ENCODE peak calls at places on chromosomes 2 and 18, in ten cellular contexts. One of them, this sample, is unnamed.

GRCh38 chr2:201964631-201965206 is 68.9 kb upstream of the FZD7 start:
- DNase-seq in fibroblast of lung: peak
- DNase-seq in ovary: no peak
- DNase-seq in pancreas: no peak
- DNase-seq in IMR-90: no peak
- DNase-seq in sigmoid colon: peak
- DNase-seq in thyroid gland: no peak
- DNase-seq in spleen: no peak
- DNase-seq in MCF 10A: no peak
- DNase-seq in neural progenitor cell: no peak
- DNase-seq in this sample: no peak

GRCh38 chr2:138507267-138507666 is 5.7 kb downstream of the SPOPL start:
- DNase-seq in fibroblast of lung: no peak
- DNase-seq in ovary: no peak
- DNase-seq in pancreas: no peak
- DNase-seq in IMR-90: no peak
- DNase-seq in sigmoid colon: no peak
- DNase-seq in thyroid gland: no peak
- DNase-seq in spleen: no peak
- DNase-seq in MCF 10A: no peak
- DNase-seq in neural progenitor cell: no peak
- DNase-seq in this sample: no peak

GRCh38 chr2:54063967-54064535 is 51.4 kb upstream of the ACYP2 start:
- DNase-seq in fibroblast of lung: no peak
- DNase-seq in ovary: no peak
- DNase-seq in pancreas: peak
- DNase-seq in IMR-90: no peak
- DNase-seq in sigmoid colon: no peak
- DNase-seq in thyroid gland: peak
- DNase-seq in spleen: no peak
- DNase-seq in MCF 10A: no peak
- DNase-seq in neural progenitor cell: no peak
- DNase-seq in this sample: no peak

GRCh38 chr2:133422946-133423345 is 145.3 kb downstream of the NCKAP5 start:
- DNase-seq in fibroblast of lung: peak
- DNase-seq in ovary: no peak
- DNase-seq in pancreas: no peak
- DNase-seq in IMR-90: peak
- DNase-seq in sigmoid colon: no peak
- DNase-seq in thyroid gland: no peak
- DNase-seq in spleen: no peak
- DNase-seq in MCF 10A: peak
- DNase-seq in neural progenitor cell: no peak
- DNase-seq in this sample: no peak

GRCh38 chr2:154187948-154188347 is 316.2 kb downstream of the GALNT13 start:
- DNase-seq in fibroblast of lung: no peak
- DNase-seq in ovary: no peak
- DNase-seq in pancreas: no peak
- DNase-seq in IMR-90: no peak
- DNase-seq in sigmoid colon: no peak
- DNase-seq in thyroid gland: no peak
- DNase-seq in spleen: no peak
- DNase-seq in MCF 10A: no peak
- DNase-seq in neural progenitor cell: no peak
- DNase-seq in this sample: no peak

GRCh38 chr2:105786231-105787230 is 41.8 kb downstream of the NCK2 start:
- DNase-seq in fibroblast of lung: no peak
- DNase-seq in ovary: no peak
- DNase-seq in pancreas: no peak
- DNase-seq in IMR-90: no peak
- DNase-seq in sigmoid colon: no peak
- DNase-seq in thyroid gland: no peak
- DNase-seq in spleen: no peak
- DNase-seq in MCF 10A: no peak
- DNase-seq in neural progenitor cell: no peak
- DNase-seq in this sample: no peak

GRCh38 chr2:215904101-215904500 is 109.2 kb downstream of the MREG start:
- DNase-seq in fibroblast of lung: peak
- DNase-seq in ovary: no peak
- DNase-seq in pancreas: no peak
- DNase-seq in IMR-90: peak
- DNase-seq in sigmoid colon: no peak
- DNase-seq in thyroid gland: no peak
- DNase-seq in spleen: no peak
- DNase-seq in MCF 10A: peak
- DNase-seq in neural progenitor cell: no peak
- DNase-seq in this sample: no peak

GRCh38 chr2:187956906-187957534 is 334.7 kb upstream of the GULP1 start:
- DNase-seq in fibroblast of lung: no peak
- DNase-seq in ovary: no peak
- DNase-seq in pancreas: no peak
- DNase-seq in IMR-90: no peak
- DNase-seq in sigmoid colon: no peak
- DNase-seq in thyroid gland: no peak
- DNase-seq in spleen: no peak
- DNase-seq in MCF 10A: no peak
- DNase-seq in neural progenitor cell: no peak
- DNase-seq in this sample: no peak

GRCh38 chr2:112020561-112020960 is 34.5 kb upstream of the TMEM87B start:
- DNase-seq in fibroblast of lung: no peak
- DNase-seq in ovary: no peak
- DNase-seq in pancreas: no peak
- DNase-seq in IMR-90: no peak
- DNase-seq in sigmoid colon: no peak
- DNase-seq in thyroid gland: no peak
- DNase-seq in spleen: no peak
- DNase-seq in MCF 10A: no peak
- DNase-seq in neural progenitor cell: peak
- DNase-seq in this sample: no peak

GRCh38 chr2:159942149-159942548 is 120.3 kb downstream of the PLA2R1 start:
- DNase-seq in fibroblast of lung: peak
- DNase-seq in ovary: no peak
- DNase-seq in pancreas: no peak
- DNase-seq in IMR-90: no peak
- DNase-seq in sigmoid colon: no peak
- DNase-seq in thyroid gland: no peak
- DNase-seq in spleen: no peak
- DNase-seq in MCF 10A: no peak
- DNase-seq in neural progenitor cell: no peak
- DNase-seq in this sample: no peak

GRCh38 chr18:63975632-63976031 is 5.8 kb downstream of the SERPINB8 start:
- DNase-seq in fibroblast of lung: no peak
- DNase-seq in ovary: no peak
- DNase-seq in pancreas: no peak
- DNase-seq in IMR-90: no peak
- DNase-seq in sigmoid colon: no peak
- DNase-seq in thyroid gland: no peak
- DNase-seq in spleen: no peak
- DNase-seq in MCF 10A: no peak
- DNase-seq in neural progenitor cell: no peak
- DNase-seq in this sample: no peak

GRCh38 chr18:79604205-79604912 is 75.2 kb upstream of the CTDP1 start:
- DNase-seq in fibroblast of lung: no peak
- DNase-seq in ovary: peak
- DNase-seq in pancreas: no peak
- DNase-seq in IMR-90: no peak
- DNase-seq in sigmoid colon: peak
- DNase-seq in thyroid gland: no peak
- DNase-seq in spleen: peak
- DNase-seq in MCF 10A: no peak
- DNase-seq in neural progenitor cell: no peak
- DNase-seq in this sample: no peak

GRCh38 chr2:225932741-225933413 is 533.4 kb downstream of the NYAP2 start:
- DNase-seq in fibroblast of lung: peak
- DNase-seq in ovary: no peak
- DNase-seq in pancreas: no peak
- DNase-seq in IMR-90: peak
- DNase-seq in sigmoid colon: no peak
- DNase-seq in thyroid gland: no peak
- DNase-seq in spleen: no peak
- DNase-seq in MCF 10A: no peak
- DNase-seq in neural progenitor cell: no peak
- DNase-seq in this sample: no peak

GRCh38 chr2:127139766-127140165 is 32.8 kb upstream of the BIN1 start:
- DNase-seq in fibroblast of lung: no peak
- DNase-seq in ovary: no peak
- DNase-seq in pancreas: no peak
- DNase-seq in IMR-90: no peak
- DNase-seq in sigmoid colon: no peak
- DNase-seq in thyroid gland: no peak
- DNase-seq in spleen: no peak
- DNase-seq in MCF 10A: no peak
- DNase-seq in neural progenitor cell: no peak
- DNase-seq in this sample: no peak

GRCh38 chr18:22330508-22330907 is 87.2 kb downstream of the CTAGE1 start:
- DNase-seq in fibroblast of lung: no peak
- DNase-seq in ovary: no peak
- DNase-seq in pancreas: no peak
- DNase-seq in IMR-90: no peak
- DNase-seq in sigmoid colon: no peak
- DNase-seq in thyroid gland: no peak
- DNase-seq in spleen: no peak
- DNase-seq in MCF 10A: no peak
- DNase-seq in neural progenitor cell: peak
- DNase-seq in this sample: no peak
- TF ChIP-seq CTCF in fibroblast of lung: no peak
- TF ChIP-seq CTCF in ovary: no peak
- TF ChIP-seq CTCF in pancreas: no peak
- TF ChIP-seq CTCF in IMR-90: no peak
- TF ChIP-seq CTCF in sigmoid colon: no peak
- TF ChIP-seq CTCF in thyroid gland: no peak
- TF ChIP-seq CTCF in spleen: no peak
- TF ChIP-seq CTCF in MCF 10A: no peak
- TF ChIP-seq CTCF in neural progenitor cell: no peak
- TF ChIP-seq CTCF in this sample: no peak

GRCh38 chr2:148981350-148981749 is 57.1 kb upstream of the LYPD6B start:
- DNase-seq in fibroblast of lung: no peak
- DNase-seq in ovary: no peak
- DNase-seq in pancreas: no peak
- DNase-seq in IMR-90: no peak
- DNase-seq in sigmoid colon: no peak
- DNase-seq in thyroid gland: no peak
- DNase-seq in spleen: no peak
- DNase-seq in MCF 10A: no peak
- DNase-seq in neural progenitor cell: no peak
- DNase-seq in this sample: no peak

GRCh38 chr2:148979164-148979918 is 59.2 kb upstream of the LYPD6B start:
- DNase-seq in fibroblast of lung: no peak
- DNase-seq in ovary: no peak
- DNase-seq in pancreas: no peak
- DNase-seq in IMR-90: no peak
- DNase-seq in sigmoid colon: no peak
- DNase-seq in thyroid gland: peak
- DNase-seq in spleen: no peak
- DNase-seq in MCF 10A: no peak
- DNase-seq in neural progenitor cell: no peak
- DNase-seq in this sample: no peak

GRCh38 chr2:148978736-148979135 is 59.8 kb upstream of the LYPD6B start:
- DNase-seq in fibroblast of lung: peak
- DNase-seq in ovary: no peak
- DNase-seq in pancreas: no peak
- DNase-seq in IMR-90: no peak
- DNase-seq in sigmoid colon: no peak
- DNase-seq in thyroid gland: peak
- DNase-seq in spleen: no peak
- DNase-seq in MCF 10A: no peak
- DNase-seq in neural progenitor cell: no peak
- DNase-seq in this sample: no peak

GRCh38 chr2:148979919-148980277 is 58.6 kb upstream of the LYPD6B start:
- DNase-seq in fibroblast of lung: no peak
- DNase-seq in ovary: no peak
- DNase-seq in pancreas: no peak
- DNase-seq in IMR-90: no peak
- DNase-seq in sigmoid colon: no peak
- DNase-seq in thyroid gland: no peak
- DNase-seq in spleen: no peak
- DNase-seq in MCF 10A: no peak
- DNase-seq in neural progenitor cell: peak
- DNase-seq in this sample: no peak

DNA sequence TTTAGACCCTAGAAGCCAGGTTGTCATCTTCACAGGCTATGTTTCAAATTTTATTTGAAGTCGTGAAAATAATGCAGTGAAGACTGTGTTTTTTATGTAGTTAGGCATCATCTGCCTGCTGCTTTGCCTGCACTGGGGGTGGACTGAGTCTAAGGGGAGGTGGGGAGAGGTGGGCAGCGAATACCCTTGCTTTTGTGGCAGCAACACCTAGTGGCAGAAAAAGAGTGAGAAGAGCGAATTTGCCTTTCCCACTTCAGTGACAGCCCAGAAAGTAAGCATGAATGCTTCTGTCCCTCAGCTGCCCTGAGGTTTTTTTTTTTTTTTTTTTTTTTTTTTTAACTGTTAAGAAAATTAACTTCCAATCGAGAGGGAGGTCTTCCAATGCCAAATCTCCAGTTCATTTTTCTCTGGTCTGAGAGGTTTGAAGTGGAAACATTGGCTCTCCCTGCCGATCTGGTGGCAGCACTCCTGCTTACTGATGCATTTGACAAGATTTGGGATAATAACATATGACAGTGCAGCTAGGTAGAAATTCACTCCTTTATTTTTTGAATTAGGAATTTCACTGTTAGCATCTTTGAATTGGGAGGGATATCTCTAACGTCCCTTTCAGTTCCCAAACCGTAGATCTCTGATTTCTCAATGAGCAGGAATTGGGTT is 60.3 kb upstream of the LYPD6B start:
- DNase-seq in fibroblast of lung: no peak
- DNase-seq in ovary: no peak
- DNase-seq in pancreas: no peak
- DNase-seq in IMR-90: no peak
- DNase-seq in sigmoid colon: no peak
- DNase-seq in thyroid gland: peak
- DNase-seq in spleen: no peak
- DNase-seq in MCF 10A: no peak
- DNase-seq in neural progenitor cell: peak
- DNase-seq in this sample: no peak
- TF ChIP-seq CTCF in fibroblast of lung: no peak
- TF ChIP-seq CTCF in ovary: no peak
- TF ChIP-seq CTCF in pancreas: no peak
- TF ChIP-seq CTCF in IMR-90: no peak
- TF ChIP-seq CTCF in sigmoid colon: no peak
- TF ChIP-seq CTCF in thyroid gland: peak
- TF ChIP-seq CTCF in spleen: no peak
- TF ChIP-seq CTCF in MCF 10A: no peak
- TF ChIP-seq CTCF in neural progenitor cell: peak
- TF ChIP-seq CTCF in this sample: peak

GRCh38 chr2:8882094-8882493 is 44.7 kb upstream of the KIDINS220 start:
- DNase-seq in fibroblast of lung: peak
- DNase-seq in ovary: no peak
- DNase-seq in pancreas: no peak
- DNase-seq in IMR-90: peak
- DNase-seq in sigmoid colon: no peak
- DNase-seq in thyroid gland: no peak
- DNase-seq in spleen: no peak
- DNase-seq in MCF 10A: peak
- DNase-seq in neural progenitor cell: peak
- DNase-seq in this sample: no peak
- TF ChIP-seq CTCF in fibroblast of lung: peak
- TF ChIP-seq CTCF in ovary: no peak
- TF ChIP-seq CTCF in pancreas: no peak
- TF ChIP-seq CTCF in IMR-90: peak
- TF ChIP-seq CTCF in sigmoid colon: no peak
- TF ChIP-seq CTCF in thyroid gland: no peak
- TF ChIP-seq CTCF in spleen: no peak
- TF ChIP-seq CTCF in MCF 10A: peak
- TF ChIP-seq CTCF in neural progenitor cell: peak
- TF ChIP-seq CTCF in this sample: peak

GRCh38 chr2:219277703-219278654 is 1.2 kb upstream of the DNAJB2 start:
- DNase-seq in fibroblast of lung: peak
- DNase-seq in ovary: peak
- DNase-seq in pancreas: peak
- DNase-seq in IMR-90: peak
- DNase-seq in sigmoid colon: peak
- DNase-seq in thyroid gland: peak
- DNase-seq in spleen: peak
- DNase-seq in MCF 10A: peak
- DNase-seq in neural progenitor cell: peak
- DNase-seq in this sample: peak
- TF ChIP-seq CTCF in fibroblast of lung: peak
- TF ChIP-seq CTCF in ovary: peak
- TF ChIP-seq CTCF in pancreas: peak
- TF ChIP-seq CTCF in IMR-90: peak
- TF ChIP-seq CTCF in sigmoid colon: peak
- TF ChIP-seq CTCF in thyroid gland: peak
- TF ChIP-seq CTCF in spleen: peak
- TF ChIP-seq CTCF in MCF 10A: peak
- TF ChIP-seq CTCF in neural progenitor cell: peak
- TF ChIP-seq CTCF in this sample: peak

This sample was measured in osteocyte.